ENCODE peak calls at places on chromosomes 6 and 20, in four cellular contexts. U is transverse colon, B is K562, W is H1. M is an unnamed sample.

GRCh38 chr6:13927203-13927602 is 2.5 kb downstream of the RNF182 start:
- DNase-seq in W (no peak), U (no peak), B (peak; percentile 44), M (no peak)

GRCh38 chr6:43413002-43413401 is 14.3 kb upstream of the ABCC10 start:
- DNase-seq in B (no peak), W (no peak), U (no peak), M (no peak)

GRCh38 chr6:46586896-46587295 is 65.7 kb downstream of the CYP39A1 start:
- DNase-seq in U (no peak), B (no peak), W (no peak), M (no peak)

GRCh38 chr6:107179004-107179403 is 63.7 kb upstream of the BEND3 start:
- DNase-seq in B (no peak), W (no peak), U (no peak), M (no peak)

GRCh38 chr6:141195251-141195832 is 937.4 kb upstream of the GJE1 start:
- DNase-seq in U (no peak), B (no peak), W (no peak), M (peak; percentile 19)

GRCh38 chr20:31630187-31630790 is 7.4 kb upstream of the COX4I2 start:
- DNase-seq in W (no peak), U (no peak), B (no peak), M (no peak)

GRCh38 chr6:163180874-163181541 is 233.5 kb upstream of the QKI start:
- DNase-seq in B (peak; percentile 23), W (peak; percentile 70), U (peak; percentile 29), M (no peak)

GRCh38 chr20:18057106-18057993 is at the start of gene OVOL2:
- DNase-seq in W (peak; percentile 90), B (peak; percentile 16), U (peak; percentile 94), M (peak; percentile 93)

GRCh38 chr6:101935732-101936131 is 542.2 kb downstream of the GRIK2 start:
- DNase-seq in U (no peak), B (no peak), W (no peak), M (no peak)

GRCh38 chr20:44961868-44962267 is 1.7 kb upstream of the TOMM34 start:
- DNase-seq in B (no peak), U (no peak), W (no peak), M (no peak)

GRCh38 chr6:17816921-17817611 is 110.3 kb upstream of the NUP153 start:
- DNase-seq in U (no peak), B (no peak), W (no peak), M (no peak)

GRCh38 chr6:105209950-105210706 is 30.3 kb upstream of the POPDC3 start:
- DNase-seq in U (no peak), B (no peak), W (no peak), M (no peak)

GRCh38 chr20:58228103-58228483 is 360 bp downstream of the ANKRD60 start:
- DNase-seq in W (peak; percentile 60), B (no peak), U (no peak), M (no peak)

GRCh38 chr6:11685411-11686093 is 93.1 kb downstream of the ADTRP start:
- DNase-seq in U (no peak), B (no peak), W (no peak), M (no peak)

GRCh38 chr6:12132351-12133222 is 120.5 kb downstream of the HIVEP1 start:
- DNase-seq in W (no peak), B (no peak), U (no peak), M (no peak)

GRCh38 chr6:26336355-26337198 is 28.4 kb upstream of the BTN3A2 start:
- DNase-seq in W (no peak), B (peak; percentile 83), U (no peak), M (no peak)

GRCh38 chr20:45119556-45120266 is 4.6 kb downstream of the WFDC12 start:
- DNase-seq in B (no peak), W (no peak), U (no peak), M (no peak)

GRCh38 chr6:65088575-65088974 is 618.5 kb downstream of the EYS start:
- DNase-seq in U (no peak), W (no peak), B (no peak), M (no peak)

GRCh38 chr6:122472022-122472340 is 374 bp upstream of the SERINC1 start:
- DNase-seq in B (no peak), W (no peak), U (no peak), M (no peak)

GRCh38 chr6:122476131-122476530 is 4.5 kb upstream of the SERINC1 start:
- DNase-seq in W (no peak), B (peak; percentile 17), U (no peak), M (no peak)

GRCh38 chr6:122471107-122472021 is at the start of gene SERINC1:
- DNase-seq in W (peak; percentile 83), B (peak; percentile 92), U (peak; percentile 95), M (peak; percentile 95)
- TF ChIP-seq POLR2A in W (peak; percentile 90), B (peak; percentile 92), U (peak; percentile 95), M (peak; percentile 91)

DNA sequence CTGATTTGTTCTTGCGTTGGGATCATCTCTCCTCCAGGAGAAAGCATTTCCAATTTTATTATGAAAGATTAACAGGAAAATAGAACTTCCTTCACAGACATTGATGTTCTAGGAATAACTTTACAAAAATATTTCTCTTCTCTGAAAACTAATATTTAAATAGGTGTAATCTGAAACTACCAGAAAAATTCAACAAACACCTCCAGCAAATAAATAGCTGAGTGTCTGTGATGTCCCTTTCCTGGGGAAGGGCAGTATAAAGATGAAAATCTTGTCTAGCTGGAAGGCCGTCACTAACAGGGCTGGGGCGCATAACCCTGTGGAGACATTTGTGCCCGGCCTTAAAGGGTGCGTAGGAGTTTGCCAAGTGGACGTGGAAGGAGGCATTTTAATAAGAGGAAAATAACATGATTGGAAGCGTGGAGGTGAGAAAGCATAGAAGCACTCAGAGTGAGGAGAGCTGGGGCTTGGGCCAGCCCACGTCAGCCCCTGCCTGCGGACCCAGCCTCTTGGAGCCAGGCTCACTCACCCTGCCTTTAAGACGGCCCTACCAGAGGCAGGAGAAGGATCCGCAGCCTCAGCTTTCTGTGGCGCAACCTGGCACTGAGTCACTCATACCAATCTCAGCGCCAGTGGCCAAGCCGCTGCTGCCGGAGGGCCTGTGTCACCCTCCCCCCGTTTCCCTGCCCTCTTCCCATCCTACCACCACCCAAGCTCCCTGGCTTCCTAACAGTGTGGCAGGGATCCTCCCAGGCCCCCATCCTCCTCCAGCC is 284.9 kb downstream of the UST start:
- DNase-seq in U (peak; percentile 21), W (no peak), B (no peak), M (peak; percentile 61)
- TF ChIP-seq POLR2AphosphoS5 in U (no peak), W (peak; percentile 13), B (no peak), M (no peak)

GRCh38 chr20:34111712-34112599 is at the start of gene EIF2S2:
- DNase-seq in W (peak; percentile 90), B (peak; percentile 92), U (peak; percentile 97), M (peak; percentile 92)
- TF ChIP-seq CTCF in W (no peak), B (no peak), U (no peak), M (no peak)

GRCh38 chr20:43514062-43514971 is 6.8 kb downstream of the L3MBTL1 start:
- DNase-seq in B (peak; percentile 94), U (peak; percentile 98), W (peak; percentile 93), M (peak; percentile 98)
- TF ChIP-seq POLR2A in B (no peak), U (peak; percentile 29), W (peak; percentile 57), M (no peak)

DNA sequence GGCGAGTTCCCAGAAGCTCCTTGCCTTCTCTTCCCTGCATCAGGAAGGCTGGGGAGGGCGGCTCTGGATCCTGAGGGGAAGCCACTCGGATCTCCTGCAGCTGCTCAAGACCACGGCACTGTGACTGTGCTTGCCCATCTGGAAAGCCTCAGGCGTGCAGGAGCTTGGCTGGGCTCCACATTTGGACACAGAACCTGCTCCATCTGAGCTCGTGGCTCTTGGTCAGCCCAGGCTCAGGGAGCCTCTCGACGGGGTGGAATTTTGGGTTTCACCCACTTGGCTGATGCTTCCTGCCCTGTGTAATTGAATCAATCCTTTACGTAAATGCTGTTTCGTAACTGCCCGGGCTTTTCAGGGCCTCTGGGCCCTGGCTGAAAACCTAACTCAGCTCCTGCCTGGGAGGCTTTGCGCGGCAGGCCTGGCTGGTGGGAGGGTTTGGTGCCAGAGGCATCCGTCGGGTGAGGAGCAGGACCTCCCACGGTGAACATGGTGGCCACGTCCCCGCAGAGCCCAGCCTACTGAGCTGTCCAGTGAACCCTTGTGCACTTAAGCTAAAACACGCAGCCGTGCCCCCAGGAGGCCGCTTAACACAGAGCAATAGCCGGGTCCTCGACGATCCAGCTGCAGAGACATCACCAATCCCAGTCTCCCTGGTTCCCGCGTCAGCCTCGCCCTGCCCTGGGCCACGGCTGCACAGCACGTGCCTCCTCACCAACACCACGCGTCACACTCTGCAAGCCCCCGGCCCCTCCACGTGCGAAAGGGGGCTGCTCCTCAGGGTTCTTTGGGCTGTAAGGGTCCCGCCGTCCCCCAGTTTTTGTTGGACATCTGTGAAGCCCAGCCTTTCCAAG is 241.0 kb downstream of the DLL1 start:
- DNase-seq in U (peak; percentile 85), W (no peak), B (no peak), M (peak; percentile 55)
- TF ChIP-seq POLR2AphosphoS5 in U (peak; percentile 91), W (no peak), B (no peak), M (peak; percentile 36)

GRCh38 chr6:166955121-166955864 is 1.1 kb downstream of the RNASET2 start:
- DNase-seq in W (no peak), U (peak; percentile 66), B (peak; percentile 27), M (no peak)

GRCh38 chr6:166957805-166958076 is 1.4 kb upstream of the RNASET2 start:
- DNase-seq in W (no peak), U (no peak), B (peak; percentile 8), M (no peak)

GRCh38 chr6:166957087-166957804 is 896 bp upstream of the RNASET2 start:
- DNase-seq in W (peak; percentile 70), U (peak; percentile 79), B (peak; percentile 54), M (no peak)

GRCh38 chr6:166955865-166956443 is 396 bp downstream of the RNASET2 start:
- DNase-seq in B (no peak), W (no peak), U (no peak), M (no peak)

GRCh38 chr6:166956444-166957086 is at the start of gene RNASET2:
- DNase-seq in W (peak; percentile 100), B (peak; percentile 99), U (peak; percentile 100), M (peak; percentile 97)
- TF ChIP-seq CTCF in W (no peak), B (no peak), U (no peak), M (no peak)